ENCODE peak calls at places on chromosomes 12 and 14, in six cellular contexts. L is stimulated activated CD4-positive, alpha-beta T cell treated with anti-CD3 and anti-CD28 coated beads, Interleukin-1b, Interleukin-23, amount 100 ng/mL, for 48 hours; H is NCI-H2171 treated with DMSO at 0.1 percent for 48 hours; S is HTR-8/SVneo; G is stimulated activated CD8-positive, alpha-beta memory T cell treated with anti-CD3 and anti-CD28 coated beads, Interleukin-2, amount 100 ng/mL, for 48 hours; A is RPMI7951. K is an unnamed sample.

GRCh38 chr12:127144770-127145169 is 1122.2 kb upstream of the TMEM132C start:
- DNase-seq in S (no peak), H (no peak), A (no peak), L (no peak), G (no peak), K (no peak)

GRCh38 chr12:13187399-13187798 is 9.1 kb upstream of the EMP1 start:
- DNase-seq in L (no peak), H (no peak), S (no peak), G (no peak), A (peak), K (peak)

GRCh38 chr12:52073531-52073950 is 3.8 kb downstream of the ATG101 start:
- DNase-seq in G (no peak), S (no peak), L (no peak), A (no peak), H (no peak), K (no peak)

GRCh38 chr14:34682787-34683321 is 31.5 kb downstream of the CFL2 start:
- DNase-seq in G (no peak), A (peak), H (no peak), L (peak), S (no peak), K (no peak)

GRCh38 chr14:44846232-44846824 is 115.4 kb downstream of the KLHL28 start:
- DNase-seq in G (no peak), A (peak), L (no peak), H (peak), S (peak), K (peak)

GRCh38 chr14:69152181-69152943 is 557 bp downstream of the DCAF5 start:
- DNase-seq in G (no peak), A (peak), S (peak), L (peak), H (peak), K (peak)

GRCh38 chr14:76810953-76811400 is 1.7 kb downstream of the ANGEL1 start:
- DNase-seq in S (peak), H (peak), G (no peak), A (peak), L (no peak), K (peak)

GRCh38 chr12:102806110-102806509 is 110.9 kb downstream of the PAH start:
- DNase-seq in A (no peak), S (no peak), G (no peak), H (no peak), L (no peak), K (peak)

GRCh38 chr12:69352904-69353303 is 4.7 kb downstream of the LYZ start:
- DNase-seq in S (no peak), L (no peak), G (no peak), H (no peak), A (no peak), K (no peak)

GRCh38 chr12:108560752-108561719 is at the start of gene SART3:
- DNase-seq in H (peak), L (peak), G (peak), A (peak), S (peak), K (peak)

GRCh38 chr14:36028218-36028617 is 148.3 kb downstream of the PTCSC3 start:
- DNase-seq in G (no peak), H (no peak), L (no peak), S (no peak), A (no peak), K (peak)

GRCh38 chr12:107435072-107435471 is 250.5 kb upstream of the PWP1 start:
- DNase-seq in S (no peak), L (no peak), A (no peak), H (no peak), G (no peak), K (no peak)

GRCh38 chr12:127628655-127629054 is 638.3 kb upstream of the TMEM132C start:
- DNase-seq in G (no peak), A (peak), H (peak), S (peak), L (no peak), K (peak)

GRCh38 chr12:98355322-98355721 is 160.1 kb upstream of the TMPO start:
- DNase-seq in L (no peak), G (no peak), S (peak), A (peak), H (no peak), K (no peak)

GRCh38 chr12:69415471-69416275 is 54.5 kb upstream of the FRS2 start:
- DNase-seq in L (no peak), H (no peak), S (peak), G (no peak), A (peak), K (peak)